ENCODE peak calls at places on chromosomes 4 and X, in eight cellular contexts. S is WERI-Rb-1; D is choroid plexus epithelial cell; A is lower lobe of right lung; X is GM10248; H is HepG2; K is CD8-positive, alpha-beta T cell; L is astrocyte of the spinal cord. M is an unnamed sample.
A peak's percentile ranks its signal among the peaks of the same experiment; 100 is the strongest.

GRCh38 chrX:119693996-119694451 is 1.1 kb upstream of the SEPTIN6 start:
- DNase-seq in S (no peak), D (no peak), A (no peak), X (peak; percentile 43), H (no peak), K (no peak), L (no peak), M (peak; percentile 42)

GRCh38 chr4:2860391-2861348 is 17.0 kb downstream of the ADD1 start:
- DNase-seq in S (no peak), D (peak; percentile 54), A (peak; percentile 67), X (no peak), H (peak; percentile 95), K (no peak), L (peak; percentile 21), M (no peak)

GRCh38 chr4:124144302-124144701 is 568.2 kb downstream of the ANKRD50 start:
- DNase-seq in S (no peak), D (no peak), A (no peak), X (no peak), H (no peak), K (no peak), L (peak; percentile 85), M (no peak)

GRCh38 chr4:94516999-94517398 is 65.3 kb downstream of the PDLIM5 start:
- DNase-seq in S (no peak), D (peak; percentile 90), A (no peak), X (no peak), H (no peak), K (no peak), L (peak; percentile 37), M (no peak)

GRCh38 chr4:128954941-128955340 is 138.4 kb downstream of the SCLT1 start:
- DNase-seq in S (no peak), D (no peak), A (no peak), X (no peak), H (peak; percentile 44), K (no peak), L (no peak), M (no peak)

GRCh38 chrX:103464071-103464773 is 55.1 kb downstream of the RAB40A start:
- DNase-seq in S (peak; percentile 29), D (peak; percentile 72), A (no peak), X (peak; percentile 25), H (peak; percentile 10), K (no peak), L (peak; percentile 52), M (no peak)

GRCh38 chr4:112284166-112284565 is 1.5 kb downstream of the TIFA start:
- DNase-seq in S (peak; percentile 24), D (peak; percentile 32), A (no peak), X (no peak), H (no peak), K (no peak), L (no peak), M (no peak)

GRCh38 chr4:146398896-146399443 is 122.8 kb downstream of the SLC10A7 start:
- DNase-seq in S (no peak), D (no peak), A (no peak), X (no peak), H (no peak), K (no peak), L (no peak), M (no peak)

GRCh38 chrX:39335447-39336235 is 534.4 kb downstream of the MID1IP1 start:
- DNase-seq in S (no peak), D (no peak), A (no peak), X (no peak), H (no peak), K (no peak), L (no peak), M (no peak)

GRCh38 chr4:8267077-8267476 is 2.5 kb upstream of the HTRA3 start:
- DNase-seq in S (peak; percentile 64), D (peak; percentile 60), A (peak; percentile 85), X (peak; percentile 82), H (peak; percentile 52), K (no peak), L (peak; percentile 22), M (peak; percentile 83)
- TF ChIP-seq CTCF in S (peak; percentile 93), D (peak; percentile 70), A (peak; percentile 68), X (peak; percentile 73), H (peak; percentile 92), K (no peak), L (peak; percentile 66), M (peak; percentile 77)

DNA sequence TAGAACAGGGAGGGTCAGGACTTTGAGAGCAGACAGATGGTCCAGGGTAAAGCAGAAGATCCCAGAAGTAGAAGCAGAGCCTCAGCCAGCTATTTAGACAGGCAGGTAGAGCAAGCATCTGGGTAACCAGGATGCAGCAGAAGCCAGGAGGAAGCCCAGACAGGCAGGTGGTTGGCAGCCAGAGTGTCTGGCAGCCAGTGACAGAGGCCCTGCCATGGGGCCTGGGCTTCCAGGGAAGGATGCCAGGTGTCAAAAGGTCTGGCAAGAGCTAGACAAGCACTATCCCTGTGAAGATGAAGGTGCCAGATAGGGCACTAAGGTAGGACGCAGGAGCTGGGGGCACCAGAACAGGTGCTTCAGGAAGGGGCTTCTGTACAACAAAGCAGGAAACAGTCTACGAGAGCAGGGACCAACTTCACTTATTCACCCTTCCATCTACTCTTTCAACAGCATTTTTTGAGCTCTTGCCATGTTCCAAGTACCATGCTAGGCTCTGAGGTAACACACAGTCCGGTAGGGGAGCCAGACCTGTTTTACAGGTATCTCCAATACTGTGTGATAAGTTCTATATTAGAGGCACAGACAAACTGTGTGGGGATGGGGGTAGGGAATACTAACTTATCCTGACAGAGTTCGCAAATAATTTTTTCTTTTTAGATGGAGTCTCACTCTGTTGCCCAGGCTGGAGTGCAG is 38.1 kb upstream of the GJB1 start:
- DNase-seq in S (no peak), D (no peak), A (no peak), X (no peak), H (no peak), K (no peak), L (no peak), M (no peak)
- TF ChIP-seq CTCF in S (no peak), D (no peak), A (no peak), X (no peak), H (no peak), K (no peak), L (no peak), M (no peak)

DNA sequence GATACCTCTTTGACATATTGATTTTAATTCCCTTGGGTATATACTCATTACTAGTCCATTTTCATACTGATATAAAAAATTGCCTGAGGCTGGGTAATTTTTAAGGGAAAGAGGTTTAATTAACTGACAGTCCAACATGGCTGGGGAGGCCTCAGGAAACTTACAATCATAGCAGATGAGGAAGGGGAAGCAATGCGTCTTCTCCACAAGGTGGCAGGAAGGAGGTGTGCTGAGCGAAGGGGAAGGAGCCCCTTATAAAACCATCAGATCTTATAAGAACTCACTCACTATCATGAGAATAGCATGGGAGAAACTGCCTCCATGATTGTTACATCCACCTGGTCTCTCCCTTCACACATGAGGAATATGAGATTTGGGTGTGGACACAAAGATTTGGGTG is 42.4 kb downstream of the MSX1 start:
- DNase-seq in S (peak; percentile 20), D (no peak), A (no peak), X (no peak), H (no peak), K (no peak), L (no peak), M (no peak)
- TF ChIP-seq CTCF in S (peak; percentile 51), D (peak; percentile 12), A (no peak), X (no peak), H (no peak), K (no peak), L (no peak), M (no peak)

GRCh38 chr4:121824171-121824527 is 466 bp upstream of the CCNA2 start:
- DNase-seq in S (no peak), D (no peak), A (no peak), X (no peak), H (no peak), K (no peak), L (no peak), M (no peak)
- TF ChIP-seq CTCF in S (no peak), D (no peak), A (no peak), X (no peak), H (no peak), K (no peak), L (no peak), M (no peak)

DNA sequence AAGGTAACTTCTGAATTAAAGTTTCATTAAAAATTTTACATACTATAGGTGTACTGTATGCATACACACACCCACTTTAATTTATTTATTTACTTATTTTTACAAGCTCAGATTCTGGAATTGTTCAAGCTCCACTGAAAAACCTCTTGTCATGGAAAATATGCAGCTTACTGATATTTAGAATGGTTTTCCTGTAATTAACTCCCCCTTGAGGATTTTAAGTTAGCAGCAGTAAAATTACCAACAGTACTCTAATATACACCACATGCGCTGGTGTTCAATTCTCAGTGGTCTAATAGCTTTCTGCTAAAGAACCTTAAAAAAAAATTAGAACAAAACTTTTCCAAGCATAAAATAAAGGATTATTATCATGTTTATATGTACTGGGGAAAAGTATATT is 12.0 kb downstream of the MAB21L2 start:
- DNase-seq in S (no peak), D (peak; percentile 48), A (no peak), X (no peak), H (no peak), K (no peak), L (no peak), M (no peak)
- TF ChIP-seq CTCF in S (no peak), D (peak; percentile 50), A (no peak), X (no peak), H (peak; percentile 4), K (no peak), L (peak; percentile 21), M (no peak)

GRCh38 chrX:46117234-46117633 is 428.0 kb downstream of the ZNF674 start:
- DNase-seq in S (no peak), D (no peak), A (no peak), X (no peak), H (no peak), K (no peak), L (no peak), M (no peak)
- TF ChIP-seq CTCF in S (no peak), D (no peak), A (no peak), X (no peak), H (no peak), K (no peak), L (no peak), M (no peak)

GRCh38 chr4:90025248-90025647 is 101.9 kb upstream of the CCSER1 start:
- DNase-seq in S (no peak), D (peak; percentile 18), A (no peak), X (no peak), H (no peak), K (no peak), L (peak; percentile 32), M (no peak)
- TF ChIP-seq CTCF in S (no peak), D (peak; percentile 44), A (no peak), X (peak; percentile 27), H (no peak), K (no peak), L (peak; percentile 34), M (no peak)

DNA sequence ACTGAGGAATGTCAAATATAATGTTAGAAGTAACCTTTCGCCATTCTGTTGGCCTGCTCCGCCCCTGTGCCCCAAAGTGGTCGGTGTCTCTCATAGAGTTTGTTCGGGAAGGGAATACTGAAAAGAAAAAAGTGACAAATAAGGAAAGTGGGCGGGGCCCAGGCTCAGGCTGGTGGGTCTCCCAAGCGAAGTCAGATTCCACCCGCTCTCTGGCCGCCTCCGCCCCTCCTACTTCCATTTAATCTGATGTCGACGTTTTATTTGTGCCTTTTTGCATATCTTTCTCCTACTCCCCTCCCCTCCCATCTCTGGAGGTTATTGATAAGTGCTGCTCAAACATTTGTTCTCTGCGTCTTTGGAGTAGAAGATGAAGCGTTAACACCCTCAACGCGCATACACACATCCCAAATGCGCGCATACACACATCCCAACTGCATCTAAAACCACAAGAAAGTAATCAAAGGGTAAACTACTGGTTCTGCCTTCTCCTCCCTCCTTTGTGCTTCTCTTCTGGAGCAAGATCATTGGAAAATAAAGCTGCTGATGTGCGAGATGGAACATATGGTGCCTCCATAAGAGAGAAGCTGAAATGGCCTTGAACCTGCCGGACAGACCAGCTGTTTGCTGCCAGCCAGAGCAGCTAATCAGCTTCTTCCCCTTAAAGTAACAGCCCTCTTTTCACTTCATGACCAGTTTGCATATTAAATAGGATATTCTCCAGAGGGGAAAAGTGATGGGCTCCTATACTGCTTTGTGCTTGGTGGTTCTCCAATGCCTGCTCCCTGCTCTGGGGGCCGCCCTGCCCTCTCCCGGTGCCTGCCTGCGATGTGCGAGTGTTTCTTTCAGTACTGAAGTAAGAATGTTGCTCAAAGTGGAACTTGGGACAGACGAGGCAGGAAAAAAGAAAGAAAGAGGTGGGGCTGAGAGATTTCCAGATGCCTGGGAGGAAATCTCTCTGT is 3.1 kb downstream of the MAMLD1 start:
- DNase-seq in S (peak; percentile 29), D (peak; percentile 48), A (peak; percentile 54), X (no peak), H (no peak), K (no peak), L (peak; percentile 61), M (peak; percentile 47)
- TF ChIP-seq CTCF in S (no peak), D (peak; percentile 42), A (no peak), X (no peak), H (no peak), K (no peak), L (peak; percentile 36), M (no peak)

M was measured in upper lobe of left lung.